ENCODE peak calls at places on chromosomes 3 and 15, in four cellular contexts. U is EL; Z is SJSA1; W is stimulated activated CD8-positive, alpha-beta memory T cell treated with anti-CD3 and anti-CD28 coated beads, Interleukin-15, amount 100 ng/mL, for 48 hours. K is an unnamed sample.
A peak's percentile ranks its signal among the peaks of the same experiment; 100 is the strongest.

GRCh38 chr3:42495393-42495792 is 7.0 kb upstream of the VIPR1 start:
- DNase-seq in U (no peak), Z (peak; percentile 4), W (no peak), K (no peak)

GRCh38 chr15:42088801-42089640 is 5.3 kb downstream of the PLA2G4D start:
- DNase-seq in U (no peak), Z (no peak), W (no peak), K (no peak)

GRCh38 chr3:65246561-65246960 is 558.8 kb upstream of the ADAMTS9 start:
- DNase-seq in U (no peak), Z (no peak), W (no peak), K (no peak)

GRCh38 chr15:30065025-30065801 is 17.5 kb upstream of the GOLGA8J start:
- DNase-seq in U (peak; percentile 92), Z (peak; percentile 72), W (no peak), K (peak; percentile 90)

GRCh38 chr15:62453356-62453755 is 288.3 kb upstream of the C2CD4B start:
- DNase-seq in U (peak; percentile 26), Z (no peak), W (no peak), K (peak; percentile 33)

GRCh38 chr15:86855307-86855706 is 775.6 kb downstream of the AGBL1 start:
- DNase-seq in U (no peak), Z (no peak), W (no peak), K (no peak)

GRCh38 chr3:27138562-27138961 is 230.6 kb downstream of the NEK10 start:
- DNase-seq in U (no peak), Z (no peak), W (no peak), K (no peak)

GRCh38 chr3:126528419-126528799 is 4.5 kb downstream of the CHST13 start:
- DNase-seq in U (no peak), Z (no peak), W (no peak), K (no peak)

GRCh38 chr3:13769422-13769821 is 110.4 kb downstream of the WNT7A start:
- DNase-seq in U (no peak), Z (no peak), W (no peak), K (no peak)

GRCh38 chr3:105503191-105503593 is 136.5 kb downstream of the ALCAM start:
- DNase-seq in U (no peak), Z (no peak), W (no peak), K (no peak)

GRCh38 chr3:142319094-142319493 is 93.7 kb upstream of the GK5 start:
- DNase-seq in U (peak; percentile 78), Z (no peak), W (no peak), K (peak; percentile 60)

GRCh38 chr3:42802876-42803799 is 1.2 kb downstream of the HIGD1A start:
- DNase-seq in U (peak; percentile 31), Z (no peak), W (no peak), K (peak; percentile 43)

GRCh38 chr3:149180057-149180573 is 41.5 kb downstream of the CP start:
- DNase-seq in U (peak; percentile 100), Z (peak; percentile 90), W (no peak), K (peak; percentile 97)

GRCh38 chr3:73848173-73848751 is 223.5 kb upstream of the PDZRN3 start:
- DNase-seq in U (peak; percentile 29), Z (no peak), W (no peak), K (peak; percentile 49)

GRCh38 chr3:156217674-156218352 is 97.4 kb downstream of the KCNAB1 start:
- DNase-seq in U (peak; percentile 58), Z (peak; percentile 51), W (no peak), K (peak; percentile 78)

GRCh38 chr3:9033867-9034266 is 70.6 kb upstream of the RAD18 start:
- DNase-seq in U (no peak), Z (no peak), W (no peak), K (no peak)

GRCh38 chr3:184299488-184300376 is 691 bp downstream of the PSMD2 start:
- DNase-seq in U (peak; percentile 61), Z (no peak), W (no peak), K (peak; percentile 38)

GRCh38 chr3:49313902-49314676 is 25.8 kb downstream of the USP4 start:
- DNase-seq in U (no peak), Z (no peak), W (no peak), K (peak; percentile 62)

GRCh38 chr15:25342629-25343028 is 96.2 kb downstream of the UBE3A start:
- DNase-seq in U (no peak), Z (no peak), W (no peak), K (no peak)

GRCh38 chr3:116280130-116280740 is 165.1 kb downstream of the LSAMP start:
- DNase-seq in U (no peak), Z (no peak), W (no peak), K (no peak)

GRCh38 chr3:166013073-166013679 is 176.0 kb upstream of the BCHE start:
- DNase-seq in U (peak; percentile 0), Z (no peak), W (no peak), K (peak; percentile 64)

GRCh38 chr3:152961323-152961722 is 126.4 kb downstream of the P2RY1 start:
- DNase-seq in U (no peak), Z (no peak), W (no peak), K (peak; percentile 34)

GRCh38 chr3:15610083-15610482 is 8.5 kb downstream of the BTD start:
- DNase-seq in U (peak; percentile 90), Z (no peak), W (no peak), K (peak; percentile 73)

GRCh38 chr3:149247929-149248691 is 26.5 kb upstream of the CP start:
- DNase-seq in U (no peak), Z (no peak), W (peak; percentile 10), K (peak; percentile 42)

GRCh38 chr15:44656241-44656640 is 7.2 kb downstream of the SPG11 start:
- DNase-seq in U (no peak), Z (no peak), W (no peak), K (no peak)

GRCh38 chr3:102225407-102226132 is 209.2 kb upstream of the ZPLD1 start:
- DNase-seq in U (peak; percentile 72), Z (no peak), W (no peak), K (peak; percentile 82)

GRCh38 chr3:152460936-152461335 is 192.2 kb downstream of the MBNL1 start:
- DNase-seq in U (no peak), Z (no peak), W (no peak), K (no peak)

GRCh38 chr3:9703736-9704342 is at the start of gene CPNE9:
- DNase-seq in U (no peak), Z (no peak), W (no peak), K (no peak)

GRCh38 chr3:170811515-170811914 is 58.5 kb downstream of the RPL22L1 start:
- DNase-seq in U (peak; percentile 48), Z (no peak), W (no peak), K (peak; percentile 59)

GRCh38 chr15:40274350-40275274 is 8.3 kb downstream of the ANKRD63 start:
- DNase-seq in U (peak; percentile 75), Z (peak; percentile 81), W (peak; percentile 71), K (peak; percentile 80)

GRCh38 chr3:32816439-32817194 is 1.2 kb upstream of the TRIM71 start:
- DNase-seq in U (peak; percentile 26), Z (no peak), W (no peak), K (peak; percentile 21)

GRCh38 chr3:169891886-169892285 is 19.5 kb upstream of the SAMD7 start:
- DNase-seq in U (no peak), Z (no peak), W (no peak), K (no peak)

GRCh38 chr15:73352082-73352481 is 16.7 kb downstream of the HCN4 start:
- DNase-seq in U (peak; percentile 13), Z (no peak), W (no peak), K (no peak)

GRCh38 chr15:39959411-39959810 is 25.5 kb downstream of the EIF2AK4 start:
- DNase-seq in U (no peak), Z (no peak), W (no peak), K (no peak)